ENCODE peak calls at places on chromosomes 12 and 14, in six cellular contexts. V, A, C, S, E and U are unnamed samples.

GRCh38 chr12:103697912-103698751 is 111.1 kb downstream of the STAB2 start:
- DNase-seq in S (no peak), C (no peak), A (no peak), E (no peak), V (no peak), U (no peak)

GRCh38 chr12:122282066-122282465 is 15.8 kb upstream of the VPS33A start:
- DNase-seq in E (no peak), V (no peak), C (no peak), S (no peak), A (no peak), U (no peak)

GRCh38 chr12:124542021-124542941 is 25.1 kb downstream of the NCOR2 start:
- DNase-seq in C (no peak), A (no peak), E (no peak), V (no peak), S (no peak), U (no peak)

GRCh38 chr12:15629108-15629507 is 160.1 kb downstream of the EPS8 start:
- DNase-seq in S (no peak), C (no peak), A (peak; percentile 99), E (no peak), V (peak; percentile 94), U (peak; percentile 35)

GRCh38 chr14:85483037-85483436 is 46.9 kb upstream of the FLRT2 start:
- DNase-seq in A (peak; percentile 9), E (no peak), V (no peak), C (no peak), S (no peak), U (no peak)

GRCh38 chr12:122996621-122997342 is 16.3 kb downstream of the ARL6IP4 start:
- DNase-seq in C (no peak), A (no peak), V (no peak), S (no peak), E (no peak), U (no peak)

GRCh38 chr14:78690836-78691235 is 520.7 kb downstream of the NRXN3 start:
- DNase-seq in E (no peak), C (no peak), V (no peak), S (no peak), A (no peak), U (no peak)

GRCh38 chr14:69895109-69895508 is 15.9 kb downstream of the SMOC1 start:
- DNase-seq in C (no peak), E (no peak), V (no peak), S (no peak), A (no peak), U (no peak)

GRCh38 chr12:69985656-69986055 is 160.6 kb downstream of the MYRFL start:
- DNase-seq in C (peak; percentile 37), V (peak; percentile 54), A (peak; percentile 24), S (peak; percentile 7), E (peak; percentile 32), U (no peak)

GRCh38 chr12:116102019-116102418 is 175.5 kb downstream of the MED13L start:
- DNase-seq in A (no peak), V (no peak), E (no peak), S (no peak), C (no peak), U (no peak)

GRCh38 chr14:34070917-34071407 is 120.1 kb upstream of the EGLN3 start:
- DNase-seq in S (no peak), V (no peak), E (no peak), A (no peak), C (no peak), U (no peak)

GRCh38 chr14:88521818-88522217 is 33.0 kb downstream of the PTPN21 start:
- DNase-seq in A (no peak), E (no peak), V (no peak), C (no peak), S (no peak), U (no peak)

GRCh38 chr14:24293525-24293924 is 6.1 kb downstream of the DHRS1 start:
- DNase-seq in A (no peak), S (no peak), V (no peak), C (no peak), E (no peak), U (no peak)

GRCh38 chr12:674272-674781 is 11.1 kb upstream of the NINJ2 start:
- DNase-seq in E (peak; percentile 17), C (no peak), S (no peak), A (no peak), V (no peak), U (no peak)

GRCh38 chr14:25340882-25341281 is 290.9 kb upstream of the STXBP6 start:
- DNase-seq in A (no peak), C (no peak), V (no peak), E (no peak), S (no peak), U (no peak)

GRCh38 chr12:124727244-124727673 is 136.4 kb downstream of the SCARB1 start:
- DNase-seq in C (no peak), A (peak; percentile 67), E (peak; percentile 38), S (no peak), V (peak; percentile 83), U (no peak)

GRCh38 chr12:4116251-4117111 is 157.1 kb upstream of the CCND2 start:
- DNase-seq in C (no peak), E (no peak), S (no peak), V (no peak), A (peak; percentile 19), U (no peak)

GRCh38 chr12:66929121-66929520 is 250.2 kb upstream of the GRIP1 start:
- DNase-seq in S (no peak), A (no peak), C (no peak), V (no peak), E (no peak), U (no peak)

GRCh38 chr14:72554401-72554800 is 339.5 kb downstream of the DPF3 start:
- DNase-seq in S (no peak), A (no peak), C (no peak), V (no peak), E (no peak), U (no peak)

GRCh38 chr12:75638792-75639191 is 127.4 kb upstream of the KRR1 start:
- DNase-seq in C (no peak), E (no peak), V (no peak), S (no peak), A (no peak), U (no peak)

GRCh38 chr12:123923038-123923437 is 49.6 kb downstream of the CCDC92 start:
- DNase-seq in E (no peak), S (no peak), C (no peak), V (no peak), A (no peak), U (no peak)

GRCh38 chr14:106845286-106846087 is 1319.1 kb downstream of the TMEM121 start:
- DNase-seq in C (peak; percentile 19), V (no peak), A (peak; percentile 97), E (no peak), S (no peak), U (no peak)

GRCh38 chr14:71119832-71120231 is 212.6 kb downstream of the PCNX1 start:
- DNase-seq in A (no peak), C (no peak), V (no peak), E (no peak), S (no peak), U (no peak)

GRCh38 chr12:9367201-9367600 is 159.0 kb upstream of the PZP start:
- DNase-seq in V (no peak), E (no peak), C (no peak), S (no peak), A (no peak), U (no peak)

GRCh38 chr12:120539303-120539702 is 5.1 kb downstream of the RNF10 start:
- DNase-seq in C (peak; percentile 28), S (no peak), A (no peak), V (no peak), E (peak; percentile 40), U (no peak)

GRCh38 chr12:106583578-106584103 is 837 bp downstream of the RFX4 start:
- DNase-seq in S (no peak), V (no peak), C (peak; percentile 61), E (no peak), A (no peak), U (no peak)
- H3K4me3 ChIP-seq in S (peak overlapping the region; percentile 56), V (no peak overlapping the region), C (peak overlapping the region; percentile 30), E (no peak overlapping the region), A (no peak overlapping the region), U (no peak overlapping the region)

GRCh38 chr12:6868211-6869048 is 1.1 kb downstream of the TPI1 start:
- DNase-seq in V (no peak), C (no peak), S (no peak), A (no peak), E (peak; percentile 13), U (no peak)

GRCh38 chr12:6867407-6868210 is at the start of gene TPI1:
- DNase-seq in V (no peak), C (peak; percentile 98), A (peak; percentile 39), S (no peak), E (peak; percentile 91), U (no peak)

GRCh38 chr12:6871052-6871957 is 1.8 kb downstream of the SPSB2 start:
- DNase-seq in S (no peak), V (peak; percentile 56), E (peak; percentile 46), A (no peak), C (no peak), U (no peak)

GRCh38 chr12:6866920-6867406 is 368 bp upstream of the TPI1 start:
- DNase-seq in C (no peak), A (no peak), V (no peak), S (no peak), E (no peak), U (no peak)

GRCh38 chr12:6869049-6870021 is 2.0 kb downstream of the TPI1 start:
- DNase-seq in C (peak; percentile 82), V (peak; percentile 64), E (peak; percentile 66), S (no peak), A (peak; percentile 77), U (no peak)
- TF ChIP-seq POLR2AphosphoS5 in C (no peak), V (peak; percentile 33), E (peak; percentile 31), S (no peak), A (no peak), U (peak; percentile 33)

DNA sequence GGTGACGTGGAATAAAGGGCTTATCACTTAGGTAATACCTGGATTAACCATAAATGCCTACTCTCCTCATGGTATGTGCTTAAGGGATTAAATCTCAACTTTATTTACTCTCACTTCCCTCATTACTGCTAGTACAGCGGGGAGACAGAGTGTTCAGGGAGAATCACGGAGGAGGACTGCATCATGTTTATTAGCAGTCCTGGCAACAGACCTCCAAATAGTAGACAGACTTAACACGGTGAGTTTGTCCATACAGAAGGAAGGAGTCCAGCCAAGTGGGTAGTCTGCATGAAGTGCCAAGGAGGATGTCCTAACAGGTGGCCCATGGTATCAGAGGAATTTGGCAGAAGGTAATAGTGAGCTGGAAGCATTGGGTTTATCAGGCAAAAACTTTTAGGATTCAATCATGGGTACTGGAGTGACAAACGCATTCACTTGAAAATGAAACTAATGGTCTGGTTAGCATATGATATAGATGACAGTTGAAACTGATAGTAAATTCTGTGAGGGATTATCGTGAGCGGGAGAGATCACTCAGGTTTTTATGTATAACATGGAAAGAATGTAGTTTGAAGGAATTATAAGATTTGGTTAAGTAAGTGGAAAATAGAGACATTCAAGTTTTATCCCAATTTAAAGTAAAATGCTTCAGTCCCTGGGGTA is 471.8 kb downstream of the TMEM117 start:
- DNase-seq in A (no peak), E (no peak), C (no peak), S (no peak), V (no peak), U (no peak)
- TF ChIP-seq SIN3A in A (no peak), E (no peak), C (no peak), S (no peak), V (no peak), U (no peak)

DNA sequence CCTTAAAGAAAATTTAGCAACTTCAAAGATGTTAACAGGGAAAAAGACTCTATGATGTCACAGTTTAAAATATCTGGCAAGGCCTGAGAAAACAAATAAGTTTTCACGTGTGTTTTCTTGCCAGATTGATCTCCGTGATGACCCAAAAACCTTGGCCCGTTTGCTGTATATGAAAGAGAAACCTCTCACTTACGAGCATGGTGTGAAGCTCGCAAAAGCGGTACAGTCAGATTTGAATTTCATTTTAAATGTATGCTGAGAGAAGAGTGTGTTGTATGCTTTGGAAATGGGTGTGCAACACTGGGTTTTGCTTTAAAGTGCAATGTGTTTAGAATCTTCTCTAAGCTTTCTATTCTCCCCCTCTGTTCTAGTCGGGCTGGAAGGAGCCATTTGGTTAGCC is 35.7 kb downstream of the GPHB5 start:
- DNase-seq in E (no peak), V (no peak), C (no peak), A (no peak), S (no peak), U (no peak)
- H3K4me3 ChIP-seq in E (no peak overlapping the region), V (no peak overlapping the region), C (no peak overlapping the region), A (no peak overlapping the region), S (no peak overlapping the region), U (no peak overlapping the region)